ENCODE peak calls at places on chromosomes 13 and 19, in six cellular contexts. C is CD8-positive, alpha-beta T cell; K is PC-3; P is epithelial cell of esophagus; J is body of pancreas; A is fibroblast of lung. S is an unnamed sample.

GRCh38 chr13:25153736-25154135 is 18.4 kb downstream of the AMER2 start:
- DNase-seq in C (no peak), K (no peak), P (no peak), J (no peak), A (no peak), S (no peak)

GRCh38 chr19:823565-824121 is 1.9 kb upstream of the PLPPR3 start:
- DNase-seq in C (no peak), K (no peak), P (no peak), J (no peak), A (no peak), S (no peak)

GRCh38 chr19:31938675-31939074 is 406.7 kb upstream of the ZNF507 start:
- DNase-seq in C (no peak), K (no peak), P (no peak), J (no peak), A (peak), S (no peak)

GRCh38 chr13:99671746-99672145 is 170.5 kb downstream of the TM9SF2 start:
- DNase-seq in C (no peak), K (no peak), P (no peak), J (no peak), A (no peak), S (no peak)

GRCh38 chr19:17248011-17248776 is 2.5 kb upstream of the NR2F6 start:
- DNase-seq in C (no peak), K (no peak), P (peak), J (peak), A (no peak), S (peak)

GRCh38 chr13:96958286-96958891 is 35.9 kb downstream of the OXGR1 start:
- DNase-seq in C (no peak), K (peak), P (peak), J (peak), A (peak), S (peak)

GRCh38 chr19:5358173-5358800 is 17.7 kb upstream of the PTPRS start:
- DNase-seq in C (no peak), K (peak), P (no peak), J (no peak), A (peak), S (no peak)

GRCh38 chr19:33403221-33403972 is 29.9 kb downstream of the CEBPG start:
- DNase-seq in C (no peak), K (no peak), P (no peak), J (peak), A (no peak), S (no peak)

GRCh38 chr13:44131069-44131614 is 242.5 kb upstream of the SERP2 start:
- DNase-seq in C (no peak), K (no peak), P (no peak), J (no peak), A (no peak), S (peak)

GRCh38 chr13:40476175-40476958 is 190.1 kb downstream of the FOXO1 start:
- DNase-seq in C (no peak), K (peak), P (no peak), J (no peak), A (peak), S (no peak)

GRCh38 chr19:677601-678380 is 1.6 kb downstream of the FSTL3 start:
- DNase-seq in C (no peak), K (peak), P (peak), J (no peak), A (peak), S (peak)

GRCh38 chr13:42048625-42049453 is at the start of gene DGKH:
- DNase-seq in C (peak), K (peak), P (peak), J (peak), A (peak), S (peak)
- TF ChIP-seq CTCF in C (no peak), K (peak), P (no peak), J (no peak), A (no peak), S (peak)

GRCh38 chr13:110874508-110874960 is 40.3 kb downstream of the ANKRD10 start:
- DNase-seq in C (peak), K (peak), P (peak), J (peak), A (peak), S (peak)

GRCh38 chr13:110872034-110872767 is 42.7 kb downstream of the ANKRD10 start:
- DNase-seq in C (no peak), K (no peak), P (no peak), J (no peak), A (no peak), S (no peak)

GRCh38 chr13:110872768-110873638 is 41.9 kb downstream of the ANKRD10 start:
- DNase-seq in C (no peak), K (no peak), P (no peak), J (no peak), A (no peak), S (no peak)

GRCh38 chr13:110875243-110875642 is 39.6 kb downstream of the ANKRD10 start:
- DNase-seq in C (no peak), K (no peak), P (no peak), J (no peak), A (no peak), S (no peak)

DNA sequence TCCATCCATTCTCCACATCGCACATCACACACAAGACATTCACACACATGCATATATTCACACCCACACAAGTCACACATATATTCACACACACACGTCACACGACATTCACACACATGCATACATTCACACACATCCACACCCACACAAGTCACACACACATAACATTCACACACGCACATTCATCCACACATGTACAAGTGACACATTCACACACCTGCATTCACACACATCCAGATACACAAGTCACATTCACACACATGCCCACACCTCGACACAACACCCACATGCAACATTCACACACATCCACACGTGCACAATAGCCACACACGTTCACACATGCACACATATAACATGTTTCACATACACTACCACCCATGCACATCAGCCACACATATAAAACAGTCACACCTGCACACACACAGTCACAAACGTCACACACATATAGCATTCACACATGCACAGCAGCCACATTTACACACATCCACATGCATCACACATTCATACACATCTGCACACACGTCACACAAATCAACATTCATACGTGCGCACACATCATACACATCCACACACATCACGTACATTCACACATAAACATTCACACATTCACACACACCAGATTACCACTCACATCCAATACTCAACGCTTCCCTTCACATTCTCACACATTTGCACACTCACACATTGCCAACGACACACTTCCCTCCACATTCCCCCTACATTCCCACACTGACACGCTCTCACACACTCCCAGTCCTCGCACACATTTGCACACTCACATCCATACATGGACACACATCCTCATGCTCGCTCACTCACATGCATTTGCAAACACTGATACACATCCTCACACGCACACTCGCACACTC is 41.0 kb downstream of the ANKRD10 start:
- DNase-seq in C (no peak), K (no peak), P (no peak), J (no peak), A (no peak), S (no peak)
- H3K4me3 ChIP-seq in C (peak), K (peak), P (no peak), J (no peak), A (peak), S (no peak)

DNA sequence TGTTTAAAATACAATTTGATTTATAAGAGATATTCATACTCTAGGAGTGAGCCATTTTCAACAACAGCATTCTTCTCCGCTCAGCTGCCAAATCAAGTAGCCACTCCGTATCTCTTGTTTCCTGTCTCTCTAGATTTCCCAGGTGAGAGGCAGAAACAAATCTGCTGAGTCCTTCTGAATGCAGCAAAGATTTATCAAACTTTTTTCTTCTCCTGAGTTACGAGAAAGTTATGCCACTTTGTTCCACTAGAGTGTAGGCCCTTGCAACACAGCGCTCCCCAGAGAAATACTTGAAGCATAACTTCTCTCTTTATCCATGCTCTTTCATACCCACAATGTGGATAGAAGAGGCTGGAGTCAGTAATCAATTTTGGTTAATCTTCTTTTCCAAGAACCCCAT is 1960.8 kb downstream of the OLFM4 start:
- DNase-seq in C (no peak), K (no peak), P (no peak), J (no peak), A (no peak), S (no peak)
- TF ChIP-seq CTCF in C (no peak), K (no peak), P (no peak), J (no peak), A (no peak), S (no peak)

GRCh38 chr13:29847501-29847983 is 2.9 kb downstream of the UBL3 start:
- DNase-seq in C (peak), K (peak), P (peak), J (no peak), A (peak), S (peak)

GRCh38 chr13:29846475-29847256 is 3.8 kb downstream of the UBL3 start:
- DNase-seq in C (no peak), K (no peak), P (no peak), J (no peak), A (no peak), S (no peak)

GRCh38 chr13:29849071-29849541 is 1.3 kb downstream of the UBL3 start:
- DNase-seq in C (peak), K (peak), P (peak), J (peak), A (peak), S (peak)

GRCh38 chr13:29844441-29844840 is 6.0 kb downstream of the UBL3 start:
- DNase-seq in C (no peak), K (no peak), P (no peak), J (no peak), A (peak), S (no peak)

GRCh38 chr13:29845440-29846056 is 4.9 kb downstream of the UBL3 start:
- DNase-seq in C (no peak), K (peak), P (peak), J (no peak), A (peak), S (no peak)
- H3K4me3 ChIP-seq in C (no peak), K (peak), P (no peak), J (no peak), A (no peak), S (no peak)

DNA sequence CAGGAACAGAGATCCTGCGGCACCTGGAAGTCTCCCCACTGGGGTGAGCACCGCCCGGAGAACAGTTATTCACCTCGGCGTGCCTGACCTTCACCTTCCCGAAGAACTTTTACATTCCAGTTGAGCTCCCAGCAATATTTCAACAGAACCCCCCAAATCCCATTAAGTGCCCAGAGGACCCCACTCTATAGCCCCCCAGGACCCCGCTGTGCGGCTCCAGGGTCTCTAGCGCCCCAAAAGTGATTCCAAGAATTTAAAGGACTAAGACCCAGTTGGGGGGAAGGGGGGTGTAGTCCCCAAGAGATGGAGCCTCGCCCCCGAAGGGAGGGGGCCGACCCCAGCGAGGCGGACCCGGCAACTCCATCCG is 480 bp downstream of the GPR108 start:
- DNase-seq in C (no peak), K (no peak), P (no peak), J (peak), A (no peak), S (no peak)
- TF ChIP-seq CTCF in C (no peak), K (no peak), P (no peak), J (peak), A (no peak), S (no peak)

DNA sequence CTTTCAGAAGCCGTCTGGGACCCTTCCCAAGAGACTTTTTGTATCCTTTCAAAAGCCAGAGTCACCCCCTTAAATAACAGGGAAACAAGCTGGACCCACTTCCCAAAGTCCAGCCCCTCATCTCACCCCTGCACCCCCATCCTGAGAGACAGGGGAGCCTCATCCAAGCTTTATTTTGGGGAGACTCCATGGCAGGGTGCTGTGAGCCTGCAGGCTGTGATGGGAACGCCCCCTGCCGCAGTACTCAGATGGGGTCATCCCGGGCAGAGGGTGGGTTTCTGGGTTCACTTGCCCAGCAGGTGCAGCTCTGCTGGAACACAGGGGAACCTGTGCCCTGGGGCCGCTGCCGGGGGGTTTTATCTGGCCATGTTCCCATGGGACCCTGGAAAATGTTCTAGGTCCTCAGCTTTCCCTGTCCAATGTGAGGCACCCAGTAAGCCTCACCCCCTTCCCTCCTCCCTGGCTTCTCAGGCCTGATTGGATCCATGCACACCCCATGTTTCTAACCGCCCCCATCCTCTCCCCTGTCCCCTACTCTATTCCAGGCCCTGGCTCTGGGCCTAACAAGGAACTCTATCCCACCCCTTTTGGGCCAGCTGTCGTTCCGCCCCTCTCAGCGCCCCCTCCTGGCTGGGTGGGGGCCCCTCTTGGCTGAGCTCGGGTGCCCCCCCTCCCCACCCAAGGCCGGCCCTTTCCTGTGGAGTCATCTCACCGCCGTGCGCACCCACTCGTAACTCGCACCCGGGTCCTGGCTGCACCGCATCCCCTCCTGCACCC is 1.0 kb downstream of the HIF3A start:
- DNase-seq in C (no peak), K (no peak), P (no peak), J (peak), A (no peak), S (no peak)
- H3K4me3 ChIP-seq in C (no peak), K (no peak), P (no peak), J (no peak), A (peak), S (no peak)

GRCh38 chr19:18780631-18781030 is 10.5 kb downstream of the COMP start:
- DNase-seq in C (no peak), K (no peak), P (no peak), J (no peak), A (no peak), S (no peak)
- TF ChIP-seq CTCF in C (no peak), K (no peak), P (no peak), J (no peak), A (no peak), S (no peak)

GRCh38 chr19:18611327-18612050 is 1.2 kb upstream of the TMEM59L start:
- DNase-seq in C (no peak), K (no peak), P (no peak), J (no peak), A (no peak), S (no peak)
- H3K4me3 ChIP-seq in C (peak), K (no peak), P (no peak), J (no peak), A (no peak), S (no peak)

S was measured in bronchial epithelial cell.